ENCODE peak calls at places on chromosomes 2 and 18, in four cellular contexts. One of them, this sample, is unnamed.

GRCh38 chr18:79484661-79485621 is 89.2 kb downstream of the NFATC1 start:
- DNase-seq in neural progenitor cell: peak; percentile 77
- DNase-seq in sigmoid colon: peak; percentile 71
- DNase-seq in RWPE2: peak; percentile 58
- DNase-seq in this sample: no peak

GRCh38 chr2:219626540-219626939 is 890 bp upstream of the SLC4A3 start:
- DNase-seq in neural progenitor cell: no peak
- DNase-seq in sigmoid colon: no peak
- DNase-seq in RWPE2: no peak
- DNase-seq in this sample: no peak

GRCh38 chr2:177658309-177658708 is 265.7 kb downstream of the AGPS start:
- DNase-seq in neural progenitor cell: no peak
- DNase-seq in sigmoid colon: no peak
- DNase-seq in RWPE2: no peak
- DNase-seq in this sample: no peak

GRCh38 chr2:168738057-168738456 is 64.4 kb upstream of the NOSTRIN start:
- DNase-seq in neural progenitor cell: no peak
- DNase-seq in sigmoid colon: no peak
- DNase-seq in RWPE2: no peak
- DNase-seq in this sample: no peak

GRCh38 chr2:181821064-181821463 is 70.5 kb upstream of the ITPRID2 start:
- DNase-seq in neural progenitor cell: no peak
- DNase-seq in sigmoid colon: no peak
- DNase-seq in RWPE2: no peak
- DNase-seq in this sample: no peak

GRCh38 chr18:6444484-6445228 is 29.9 kb upstream of the L3MBTL4 start:
- DNase-seq in neural progenitor cell: no peak
- DNase-seq in sigmoid colon: no peak
- DNase-seq in RWPE2: no peak
- DNase-seq in this sample: no peak

GRCh38 chr2:9167718-9168657 is 38.6 kb upstream of the ASAP2 start:
- DNase-seq in neural progenitor cell: peak; percentile 39
- DNase-seq in sigmoid colon: no peak
- DNase-seq in RWPE2: no peak
- DNase-seq in this sample: no peak

GRCh38 chr2:190528521-190529001 is 6.0 kb downstream of the NEMP2 start:
- DNase-seq in neural progenitor cell: no peak
- DNase-seq in sigmoid colon: no peak
- DNase-seq in RWPE2: no peak
- DNase-seq in this sample: no peak

GRCh38 chr18:79798999-79799370 is 1.2 kb downstream of the KCNG2 start:
- DNase-seq in neural progenitor cell: peak; percentile 61
- DNase-seq in sigmoid colon: no peak
- DNase-seq in RWPE2: no peak
- DNase-seq in this sample: no peak

GRCh38 chr18:24584777-24585176 is 124.3 kb downstream of the HRH4 start:
- DNase-seq in neural progenitor cell: peak; percentile 25
- DNase-seq in sigmoid colon: no peak
- DNase-seq in RWPE2: no peak
- DNase-seq in this sample: no peak

GRCh38 chr2:157727693-157728092 is 99.0 kb upstream of the ACVR1C start:
- DNase-seq in neural progenitor cell: no peak
- DNase-seq in sigmoid colon: no peak
- DNase-seq in RWPE2: no peak
- DNase-seq in this sample: no peak

GRCh38 chr2:109339519-109339991 is 210.6 kb downstream of the SH3RF3 start:
- DNase-seq in neural progenitor cell: no peak
- DNase-seq in sigmoid colon: no peak
- DNase-seq in RWPE2: no peak
- DNase-seq in this sample: no peak

GRCh38 chr2:183248866-183249567 is 124.8 kb downstream of the NUP35 start:
- DNase-seq in neural progenitor cell: peak; percentile 27
- DNase-seq in sigmoid colon: no peak
- DNase-seq in RWPE2: no peak
- DNase-seq in this sample: no peak

GRCh38 chr18:74388227-74388626 is 68.9 kb downstream of the DIPK1C start:
- DNase-seq in neural progenitor cell: no peak
- DNase-seq in sigmoid colon: no peak
- DNase-seq in RWPE2: no peak
- DNase-seq in this sample: no peak

GRCh38 chr2:37566517-37566961 is 104.9 kb downstream of the CDC42EP3 start:
- DNase-seq in neural progenitor cell: no peak
- DNase-seq in sigmoid colon: no peak
- DNase-seq in RWPE2: no peak
- DNase-seq in this sample: no peak

GRCh38 chr18:7926526-7926925 is 359.4 kb downstream of the PTPRM start:
- DNase-seq in neural progenitor cell: peak; percentile 30
- DNase-seq in sigmoid colon: no peak
- DNase-seq in RWPE2: no peak
- DNase-seq in this sample: no peak

GRCh38 chr2:73969356-73969755 is 15.4 kb upstream of the TET3 start:
- DNase-seq in neural progenitor cell: no peak
- DNase-seq in sigmoid colon: no peak
- DNase-seq in RWPE2: no peak
- DNase-seq in this sample: no peak

GRCh38 chr2:239465017-239466001 is 64.5 kb upstream of the HDAC4 start:
- DNase-seq in neural progenitor cell: no peak
- DNase-seq in sigmoid colon: peak; percentile 90
- DNase-seq in RWPE2: peak; percentile 83
- DNase-seq in this sample: peak; percentile 75

GRCh38 chr2:139514946-139515345 is 734.8 kb upstream of the NXPH2 start:
- DNase-seq in neural progenitor cell: no peak
- DNase-seq in sigmoid colon: no peak
- DNase-seq in RWPE2: no peak
- DNase-seq in this sample: no peak

GRCh38 chr2:212940816-212941215 is 210.6 kb downstream of the IKZF2 start:
- DNase-seq in neural progenitor cell: peak; percentile 83
- DNase-seq in sigmoid colon: no peak
- DNase-seq in RWPE2: peak; percentile 76
- DNase-seq in this sample: peak; percentile 44

GRCh38 chr2:260507-261161 is 3.2 kb downstream of the SH3YL1 start:
- DNase-seq in neural progenitor cell: no peak
- DNase-seq in sigmoid colon: no peak
- DNase-seq in RWPE2: no peak
- DNase-seq in this sample: no peak

GRCh38 chr2:222176890-222177289 is 121.9 kb downstream of the PAX3 start:
- DNase-seq in neural progenitor cell: peak; percentile 84
- DNase-seq in sigmoid colon: no peak
- DNase-seq in RWPE2: no peak
- DNase-seq in this sample: no peak

GRCh38 chr18:63823516-63824219 is 48.5 kb downstream of the SERPINB7 start:
- DNase-seq in neural progenitor cell: peak; percentile 40
- DNase-seq in sigmoid colon: no peak
- DNase-seq in RWPE2: no peak
- DNase-seq in this sample: peak; percentile 39

GRCh38 chr18:35063875-35064274 is 22.7 kb downstream of the MAPRE2 start:
- DNase-seq in neural progenitor cell: no peak
- DNase-seq in sigmoid colon: no peak
- DNase-seq in RWPE2: no peak
- DNase-seq in this sample: no peak

GRCh38 chr2:173734686-173735308 is 230.4 kb downstream of the SP3 start:
- DNase-seq in neural progenitor cell: no peak
- DNase-seq in sigmoid colon: no peak
- DNase-seq in RWPE2: no peak
- DNase-seq in this sample: no peak

GRCh38 chr18:75083131-75083530 is 125.8 kb downstream of the PTGR3 start:
- DNase-seq in neural progenitor cell: no peak
- DNase-seq in sigmoid colon: no peak
- DNase-seq in RWPE2: no peak
- DNase-seq in this sample: no peak

DNA sequence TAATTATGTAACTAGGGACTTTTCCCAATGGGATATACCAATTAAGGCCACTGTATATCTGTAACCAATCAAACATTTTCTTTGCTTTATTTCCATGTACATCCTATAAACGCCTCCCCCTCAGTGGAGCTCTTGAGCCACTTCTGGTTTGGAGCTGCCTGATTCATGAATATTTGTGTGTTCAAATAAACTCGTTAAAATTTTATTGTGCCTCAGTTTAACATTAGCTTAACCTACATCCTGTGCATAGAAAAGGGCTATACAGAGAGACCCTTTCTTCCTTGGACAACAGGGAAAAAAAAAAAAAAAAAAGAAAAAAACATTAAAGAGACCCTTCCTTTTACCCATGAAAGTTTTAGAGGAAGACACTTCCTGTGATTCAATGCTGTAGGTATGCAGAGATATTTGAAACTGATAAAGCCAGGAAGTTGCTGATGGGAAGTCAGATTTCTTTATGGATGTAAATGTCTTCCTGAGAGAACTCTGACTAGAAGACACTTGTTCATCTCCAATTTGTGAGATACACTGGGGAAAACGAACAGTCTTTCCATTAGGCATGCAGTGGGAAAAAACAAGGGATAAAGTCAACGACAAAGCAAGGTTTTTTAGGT is 614.6 kb upstream of the SOX11 start:
- DNase-seq in neural progenitor cell: no peak
- DNase-seq in sigmoid colon: no peak
- DNase-seq in RWPE2: no peak
- DNase-seq in this sample: no peak
- TF ChIP-seq CTCF in neural progenitor cell: peak; percentile 29
- TF ChIP-seq CTCF in sigmoid colon: no peak
- TF ChIP-seq CTCF in RWPE2: peak; percentile 47
- TF ChIP-seq CTCF in this sample: no peak

DNA sequence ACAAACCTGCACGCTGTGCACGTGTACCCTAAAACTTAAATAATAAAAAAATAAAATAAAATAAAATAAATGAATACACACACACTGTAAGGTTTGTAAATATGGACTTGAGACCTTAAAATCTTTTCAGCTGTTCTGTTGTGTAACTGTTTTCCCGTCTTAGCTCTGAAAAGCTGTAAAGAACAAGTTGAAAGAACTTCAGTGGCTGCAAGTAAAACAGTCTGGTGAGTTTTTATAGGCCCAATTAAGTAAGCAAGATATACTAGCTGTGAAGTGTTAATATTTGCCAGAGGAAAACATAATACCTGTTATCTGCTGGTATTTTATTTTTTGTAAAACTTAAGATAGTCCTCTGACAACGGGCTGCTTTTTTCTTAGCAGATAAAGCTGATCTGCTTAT is 177.0 kb upstream of the NRP2 start:
- DNase-seq in neural progenitor cell: no peak
- DNase-seq in sigmoid colon: no peak
- DNase-seq in RWPE2: no peak
- DNase-seq in this sample: no peak
- H3K27me3 ChIP-seq in neural progenitor cell: no peaks in the 10 kb centered on the region
- H3K27me3 ChIP-seq in sigmoid colon: no peaks in the 10 kb centered on the region
- H3K27me3 ChIP-seq in RWPE2: no peaks in the 10 kb centered on the region
- H3K27me3 ChIP-seq in this sample: no peaks in the 10 kb centered on the region

GRCh38 chr2:217160978-217161973 is 301.4 kb upstream of the TNP1 start:
- DNase-seq in neural progenitor cell: no peak
- DNase-seq in sigmoid colon: no peak
- DNase-seq in RWPE2: no peak
- DNase-seq in this sample: no peak
- H3K4me3 ChIP-seq in neural progenitor cell: no peak overlapping the region
- H3K4me3 ChIP-seq in sigmoid colon: no peak overlapping the region
- H3K4me3 ChIP-seq in RWPE2: no peak overlapping the region
- H3K4me3 ChIP-seq in this sample: no peak overlapping the region

DNA sequence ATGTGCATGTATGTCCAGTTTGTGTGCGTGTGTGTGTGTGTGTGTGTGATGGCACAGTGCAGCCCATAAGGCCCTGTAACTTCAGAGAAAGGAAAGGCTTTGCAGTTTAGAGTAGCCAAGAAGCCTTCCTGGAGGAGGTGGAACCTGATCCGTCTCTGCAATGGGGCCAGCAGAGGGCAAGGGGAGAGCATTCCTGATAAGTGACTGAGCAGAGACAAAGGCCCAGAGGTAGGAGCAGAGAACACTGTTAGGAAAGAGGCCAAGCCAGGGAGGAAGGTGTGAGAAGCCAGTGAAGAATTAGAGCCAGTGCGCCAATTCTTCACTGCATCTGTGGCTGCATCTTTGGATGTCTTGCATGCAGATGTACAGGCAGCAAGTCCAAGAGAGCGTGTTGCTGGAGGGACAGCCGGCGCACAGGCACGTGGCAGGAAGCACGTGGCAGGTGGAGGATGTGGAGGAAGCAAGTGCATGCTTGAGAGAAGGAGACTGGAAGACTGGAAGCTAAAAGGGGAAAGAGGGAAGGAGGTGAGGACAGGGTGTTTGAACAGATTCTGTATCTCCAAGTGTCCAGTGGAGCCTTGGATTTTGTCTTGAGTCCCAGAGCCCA is 196.3 kb downstream of the CTIF start:
- DNase-seq in neural progenitor cell: peak; percentile 35
- DNase-seq in sigmoid colon: no peak
- DNase-seq in RWPE2: no peak
- DNase-seq in this sample: no peak
- TF ChIP-seq CTCF in neural progenitor cell: no peak
- TF ChIP-seq CTCF in sigmoid colon: no peak
- TF ChIP-seq CTCF in RWPE2: no peak
- TF ChIP-seq CTCF in this sample: no peak

DNA sequence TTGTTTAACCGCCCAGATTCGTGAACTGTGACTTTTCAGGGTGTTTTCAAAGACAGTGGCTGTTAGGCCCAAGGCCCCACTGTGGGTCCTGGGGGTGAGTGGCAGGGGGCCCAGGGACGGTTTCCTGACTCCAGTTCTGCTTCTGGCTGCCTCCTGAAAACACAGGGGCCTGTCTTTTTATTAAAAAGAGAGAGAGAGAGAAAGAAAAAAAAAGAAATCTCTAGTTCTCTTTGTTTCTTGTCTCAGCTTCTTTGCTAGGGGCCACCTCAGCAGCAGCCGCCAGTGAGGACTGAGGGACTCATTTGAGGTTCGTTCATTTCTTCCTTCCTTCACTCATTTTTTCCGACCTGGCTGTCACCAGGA is 15.4 kb upstream of the E2F6 start:
- DNase-seq in neural progenitor cell: peak; percentile 28
- DNase-seq in sigmoid colon: no peak
- DNase-seq in RWPE2: no peak
- DNase-seq in this sample: no peak
- H3K27me3 ChIP-seq in neural progenitor cell: peaks cover 28% of the 10 kb centered on the region
- H3K27me3 ChIP-seq in sigmoid colon: peaks cover 26% of the 10 kb centered on the region
- H3K27me3 ChIP-seq in RWPE2: peaks cover 15% of the 10 kb centered on the region
- H3K27me3 ChIP-seq in this sample: peaks cover 6% of the 10 kb centered on the region

GRCh38 chr2:46858697-46859080 is 56.9 kb downstream of the MCFD2 start:
- DNase-seq in neural progenitor cell: no peak
- DNase-seq in sigmoid colon: no peak
- DNase-seq in RWPE2: no peak
- DNase-seq in this sample: no peak
- H3K4me3 ChIP-seq in neural progenitor cell: no peak overlapping the region
- H3K4me3 ChIP-seq in sigmoid colon: no peak overlapping the region
- H3K4me3 ChIP-seq in RWPE2: no peak overlapping the region
- H3K4me3 ChIP-seq in this sample: no peak overlapping the region

GRCh38 chr18:55346961-55347740 is 240.8 kb downstream of the TCF4 start:
- DNase-seq in neural progenitor cell: no peak
- DNase-seq in sigmoid colon: no peak
- DNase-seq in RWPE2: no peak
- DNase-seq in this sample: no peak
- TF ChIP-seq CTCF in neural progenitor cell: no peak
- TF ChIP-seq CTCF in sigmoid colon: no peak
- TF ChIP-seq CTCF in RWPE2: no peak
- TF ChIP-seq CTCF in this sample: no peak

DNA sequence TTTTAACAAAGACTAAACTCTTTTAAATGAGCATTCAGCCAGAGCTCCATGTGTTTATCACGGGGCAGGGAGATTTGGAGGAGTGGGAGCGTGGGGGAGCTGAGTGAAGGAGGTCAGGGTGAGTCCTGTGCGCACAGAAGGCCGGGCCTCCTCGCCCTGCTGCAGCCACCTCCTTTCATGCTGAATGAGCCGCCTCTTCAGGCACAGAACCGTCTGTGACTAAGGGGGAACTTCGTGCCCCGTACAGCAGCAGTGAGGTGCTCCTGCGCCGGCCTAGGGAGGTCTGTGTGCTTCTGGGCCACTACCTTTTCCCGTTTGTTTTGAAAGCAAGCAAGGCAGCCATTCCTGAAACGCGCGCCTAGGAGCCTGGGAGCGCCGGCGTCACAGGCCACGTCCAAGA is 27.1 kb upstream of the ZNF516 start:
- DNase-seq in neural progenitor cell: peak; percentile 51
- DNase-seq in sigmoid colon: no peak
- DNase-seq in RWPE2: no peak
- DNase-seq in this sample: no peak
- H3K27me3 ChIP-seq in neural progenitor cell: peaks cover 1% of the 10 kb centered on the region
- H3K27me3 ChIP-seq in sigmoid colon: no peaks in the 10 kb centered on the region
- H3K27me3 ChIP-seq in RWPE2: no peaks in the 10 kb centered on the region
- H3K27me3 ChIP-seq in this sample: no peaks in the 10 kb centered on the region